ENCODE peak calls at places on chromosomes 4 and X, in seven cellular contexts. X is DND-41, N is psoas muscle, A is IMR-90, H is mesendoderm, E is SJSA1, U is neuronal stem cell. Z is an unnamed sample. For H3K4me1, the result is how much of the 10 kb centered on the place peaks cover.

GRCh38 chrX:30275498-30275897 is 28.6 kb downstream of the MAGEB1 start:
- DNase-seq in X (no peak), N (no peak), A (peak), H (peak), E (peak), U (no peak), Z (no peak)

GRCh38 chr4:26375589-26375988 is 54.8 kb downstream of the RBPJ start:
- DNase-seq in X (no peak), N (no peak), A (no peak), H (no peak), E (no peak), U (no peak), Z (no peak)

GRCh38 chrX:70826715-70827114 is 81.8 kb downstream of the TEX11 start:
- DNase-seq in X (no peak), N (no peak), A (no peak), H (no peak), E (no peak), U (no peak), Z (no peak)

GRCh38 chr4:129092636-129093172 is 635 bp downstream of the SCLT1 start:
- DNase-seq in X (no peak), N (no peak), A (peak), H (no peak), E (no peak), U (no peak), Z (no peak)

GRCh38 chr4:13919021-13919441 is 291.5 kb upstream of the BOD1L1 start:
- DNase-seq in X (no peak), N (no peak), A (peak), H (no peak), E (peak), U (no peak), Z (no peak)

GRCh38 chrX:150688911-150689451 is 4.2 kb upstream of the MTMR1 start:
- DNase-seq in X (peak), N (no peak), A (peak), H (peak), E (peak), U (no peak), Z (no peak)

GRCh38 chr4:11748169-11748872 is 319.6 kb upstream of the HS3ST1 start:
- DNase-seq in X (no peak), N (no peak), A (peak), H (no peak), E (peak), U (no peak), Z (no peak)

GRCh38 chr4:166493828-166494432 is 620.9 kb downstream of the TLL1 start:
- DNase-seq in X (no peak), N (no peak), A (no peak), H (peak), E (no peak), U (no peak), Z (no peak)

GRCh38 chr4:15652191-15652590 is 3.0 kb downstream of the FBXL5 start:
- DNase-seq in X (no peak), N (no peak), A (peak), H (no peak), E (no peak), U (no peak), Z (no peak)

GRCh38 chrX:74540635-74541249 is 73.7 kb downstream of the RLIM start:
- DNase-seq in X (no peak), N (no peak), A (no peak), H (no peak), E (no peak), U (no peak), Z (no peak)

GRCh38 chrX:1485033-1485432 is 32.3 kb upstream of the ASMTL start:
- DNase-seq in X (peak), N (no peak), A (no peak), H (no peak), E (no peak), U (no peak), Z (no peak)
- H3K4me1 ChIP-seq in X (half or more), N (under half), A (under half), H (under half), E (under half), U (under half), Z (under half)

GRCh38 chr4:150714462-150715438 is 132.8 kb downstream of the MAB21L2 start:
- DNase-seq in X (no peak), N (no peak), A (no peak), H (no peak), E (no peak), U (no peak), Z (no peak)
- H3K4me1 ChIP-seq in X (under half), N (under half), A (under half), H (under half), E (under half), U (under half), Z (under half)

GRCh38 chr4:40301592-40301991 is 33.5 kb upstream of the CHRNA9 start:
- DNase-seq in X (peak), N (no peak), A (no peak), H (no peak), E (no peak), U (no peak), Z (peak)

GRCh38 chr4:40299126-40299525 is 36.0 kb upstream of the CHRNA9 start:
- DNase-seq in X (no peak), N (no peak), A (no peak), H (no peak), E (no peak), U (no peak), Z (no peak)

GRCh38 chr4:40299704-40300336 is 35.3 kb upstream of the CHRNA9 start:
- DNase-seq in X (no peak), N (no peak), A (no peak), H (peak), E (no peak), U (no peak), Z (no peak)

GRCh38 chr4:40303751-40304150 is 31.4 kb upstream of the CHRNA9 start:
- DNase-seq in X (no peak), N (no peak), A (no peak), H (no peak), E (no peak), U (no peak), Z (no peak)

DNA sequence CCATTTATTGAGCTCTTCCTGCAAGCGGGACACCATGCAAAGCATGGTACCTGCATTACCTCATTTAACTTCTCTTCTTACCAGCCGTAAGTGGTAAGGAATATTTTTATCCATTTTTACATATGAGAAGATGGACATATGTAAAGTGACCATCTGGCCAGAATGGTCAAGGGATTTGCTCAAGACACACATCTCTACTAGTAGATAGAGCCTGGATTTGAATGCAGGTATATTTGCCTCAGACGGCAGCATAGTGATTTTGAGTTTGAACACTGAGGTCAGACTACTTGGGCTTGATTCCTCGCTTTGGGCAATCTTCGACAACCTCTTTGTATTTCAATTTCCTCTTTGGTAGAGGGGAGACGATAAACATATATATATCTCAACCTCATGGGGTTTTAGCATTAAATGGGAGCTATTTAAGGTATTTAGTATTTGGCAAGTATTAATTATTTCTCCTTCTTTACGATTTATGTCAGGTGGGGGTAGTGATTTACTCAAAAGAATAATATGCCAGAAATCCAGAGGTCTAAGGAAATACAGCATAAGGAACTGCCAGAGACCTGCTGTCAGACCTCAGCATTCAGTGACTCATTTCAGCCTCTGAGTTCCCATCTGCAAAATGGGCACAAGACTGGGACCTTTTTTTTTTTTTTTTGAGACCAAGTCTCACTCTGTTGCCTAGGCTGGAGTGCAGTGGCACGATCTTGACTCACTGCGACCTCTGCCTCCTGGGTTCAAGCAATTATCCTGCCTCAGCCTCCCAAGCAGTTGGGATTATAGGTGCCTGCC is 34.6 kb upstream of the CHRNA9 start:
- DNase-seq in X (no peak), N (no peak), A (no peak), H (no peak), E (no peak), U (no peak), Z (no peak)
- H3K4me1 ChIP-seq in X (half or more), N (under half), A (under half), H (under half), E (under half), U (under half), Z (half or more)

GRCh38 chr4:7647211-7647931 is 212.6 kb upstream of the PSAPL1 start:
- DNase-seq in X (no peak), N (no peak), A (no peak), H (no peak), E (no peak), U (no peak), Z (no peak)
- H3K4me1 ChIP-seq in X (under half), N (under half), A (under half), H (under half), E (under half), U (under half), Z (under half)

GRCh38 chr4:148823419-148823769 is 381.2 kb upstream of the NR3C2 start:
- DNase-seq in X (no peak), N (no peak), A (no peak), H (no peak), E (no peak), U (no peak), Z (no peak)

DNA sequence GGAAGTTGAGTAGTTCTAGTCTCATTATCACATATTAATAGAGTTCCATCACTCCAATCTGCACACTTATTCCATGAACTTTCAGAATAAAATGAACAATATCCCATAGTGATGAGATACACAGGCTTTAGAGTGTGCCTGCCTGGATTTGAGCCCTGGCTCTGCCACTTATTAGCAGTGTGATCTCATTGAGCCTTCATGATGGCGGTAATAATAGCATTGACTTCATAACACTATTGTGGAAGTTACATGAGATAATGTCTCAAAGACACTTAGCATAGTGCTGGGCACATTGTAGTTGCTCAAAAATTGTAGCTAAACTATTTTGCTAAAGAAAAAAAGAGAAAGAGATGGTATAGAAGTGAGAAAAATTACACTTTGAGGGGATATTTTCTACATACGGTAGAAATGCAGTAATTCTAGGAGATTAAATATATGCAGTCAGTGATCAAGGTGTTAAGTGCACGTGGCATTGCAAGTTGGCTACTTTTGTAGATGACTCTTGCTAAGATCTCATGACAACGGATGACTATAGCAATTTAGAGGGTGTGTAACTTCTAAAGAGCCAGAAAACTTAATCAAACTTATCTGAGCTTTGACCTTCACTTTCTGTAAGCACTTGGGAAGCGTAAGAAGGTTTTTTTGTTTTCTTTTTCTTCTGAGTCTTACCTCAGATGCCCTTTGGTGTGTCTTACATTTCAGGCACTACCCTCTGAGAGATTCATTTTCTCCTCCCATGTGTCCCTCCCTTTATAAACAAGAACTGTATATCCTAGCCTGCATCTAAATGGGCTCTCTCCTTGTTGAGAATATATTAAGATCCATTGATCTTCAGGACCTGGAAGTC is 380.6 kb upstream of the NR3C2 start:
- DNase-seq in X (no peak), N (no peak), A (no peak), H (no peak), E (no peak), U (no peak), Z (no peak)
- H3K4me1 ChIP-seq in X (under half), N (under half), A (under half), H (under half), E (under half), U (under half), Z (under half)

GRCh38 chr4:69760455-69760854 is at the start of gene SULT1B1:
- DNase-seq in X (peak), N (no peak), A (peak), H (no peak), E (no peak), U (no peak), Z (peak)
- H3K4me1 ChIP-seq in X (under half), N (under half), A (under half), H (under half), E (under half), U (under half), Z (under half)

GRCh38 chrX:10769165-10769564 is 148.8 kb upstream of the MID1 start:
- DNase-seq in X (no peak), N (no peak), A (peak), H (peak), E (peak), U (peak), Z (peak)
- H3K4me1 ChIP-seq in X (under half), N (under half), A (under half), H (under half), E (under half), U (under half), Z (under half)

GRCh38 chr4:86967798-86968197 is 33.0 kb downstream of the AFF1 start:
- DNase-seq in X (peak), N (no peak), A (peak), H (no peak), E (no peak), U (no peak), Z (no peak)

GRCh38 chr4:86963697-86964096 is 28.9 kb downstream of the AFF1 start:
- DNase-seq in X (no peak), N (no peak), A (peak), H (no peak), E (no peak), U (no peak), Z (no peak)

GRCh38 chr4:86968477-86969015 is 33.7 kb downstream of the AFF1 start:
- DNase-seq in X (no peak), N (no peak), A (no peak), H (no peak), E (no peak), U (no peak), Z (no peak)

GRCh38 chr4:86967061-86967460 is 32.2 kb downstream of the AFF1 start:
- DNase-seq in X (no peak), N (no peak), A (no peak), H (no peak), E (no peak), U (no peak), Z (no peak)

GRCh38 chr4:86965019-86965976 is 30.5 kb downstream of the AFF1 start:
- DNase-seq in X (no peak), N (no peak), A (no peak), H (no peak), E (no peak), U (no peak), Z (no peak)
- H3K4me1 ChIP-seq in X (half or more), N (under half), A (under half), H (under half), E (under half), U (under half), Z (under half)

GRCh38 chr4:56906534-56906933 is 1.2 kb upstream of the REST start:
- DNase-seq in X (no peak), N (no peak), A (no peak), H (no peak), E (no peak), U (peak), Z (no peak)
- H3K4me1 ChIP-seq in X (under half), N (under half), A (under half), H (under half), E (under half), U (under half), Z (under half)

GRCh38 chr4:80071643-80072606 is 1.1 kb downstream of the ANTXR2 start:
- DNase-seq in X (peak), N (peak), A (peak), H (peak), E (peak), U (peak), Z (peak)

GRCh38 chr4:80070880-80071620 is 2.0 kb downstream of the ANTXR2 start:
- DNase-seq in X (no peak), N (no peak), A (peak), H (no peak), E (no peak), U (no peak), Z (no peak)

GRCh38 chr4:80069837-80070788 is 2.9 kb downstream of the ANTXR2 start:
- DNase-seq in X (no peak), N (no peak), A (peak), H (no peak), E (no peak), U (no peak), Z (no peak)

GRCh38 chr4:80072607-80073361 is at the start of gene ANTXR2:
- DNase-seq in X (peak), N (peak), A (peak), H (peak), E (peak), U (peak), Z (peak)

GRCh38 chr4:80069108-80069836 is 3.8 kb downstream of the ANTXR2 start:
- DNase-seq in X (no peak), N (no peak), A (peak), H (no peak), E (no peak), U (no peak), Z (no peak)
- H3K4me1 ChIP-seq in X (half or more), N (under half), A (under half), H (under half), E (under half), U (under half), Z (half or more)